ENCODE peak calls at places on chromosomes 16 and 17, in ten cellular contexts. One of them, this sample, is unnamed.

GRCh38 chr17:11461993-11462548 is 136.2 kb upstream of the DNAH9 start:
- DNase-seq in adrenal gland: no peak
- DNase-seq in transverse colon: no peak
- DNase-seq in hepatocyte: no peak
- DNase-seq in esophagus muscularis mucosa: peak; percentile 75
- DNase-seq in stomach: no peak
- DNase-seq in heart right ventricle: no peak
- DNase-seq in left lung: no peak
- DNase-seq in sigmoid colon: no peak
- DNase-seq in K562: no peak
- DNase-seq in this sample: no peak

GRCh38 chr16:68289621-68290329 is 21.0 kb downstream of the SLC7A6OS start:
- DNase-seq in adrenal gland: no peak
- DNase-seq in left lung: no peak
- DNase-seq in hepatocyte: no peak
- DNase-seq in K562: peak; percentile 88
- DNase-seq in heart right ventricle: no peak
- DNase-seq in stomach: no peak
- DNase-seq in sigmoid colon: no peak
- DNase-seq in transverse colon: no peak
- DNase-seq in esophagus muscularis mucosa: no peak
- DNase-seq in this sample: no peak

GRCh38 chr16:35208001-35208935 is 1748.9 kb downstream of the TP53TG3F start:
- DNase-seq in esophagus muscularis mucosa: peak; percentile 68
- DNase-seq in hepatocyte: no peak
- DNase-seq in left lung: peak; percentile 63
- DNase-seq in heart right ventricle: no peak
- DNase-seq in stomach: no peak
- DNase-seq in K562: no peak
- DNase-seq in sigmoid colon: no peak
- DNase-seq in transverse colon: no peak
- DNase-seq in adrenal gland: no peak
- DNase-seq in this sample: no peak

GRCh38 chr16:51427081-51427480 is 276.0 kb upstream of the SALL1 start:
- DNase-seq in esophagus muscularis mucosa: no peak
- DNase-seq in left lung: no peak
- DNase-seq in transverse colon: no peak
- DNase-seq in hepatocyte: no peak
- DNase-seq in sigmoid colon: no peak
- DNase-seq in adrenal gland: no peak
- DNase-seq in stomach: no peak
- DNase-seq in heart right ventricle: no peak
- DNase-seq in K562: no peak
- DNase-seq in this sample: no peak

GRCh38 chr16:78290498-78291271 is 191.2 kb downstream of the WWOX start:
- DNase-seq in heart right ventricle: no peak
- DNase-seq in sigmoid colon: no peak
- DNase-seq in hepatocyte: no peak
- DNase-seq in left lung: no peak
- DNase-seq in adrenal gland: no peak
- DNase-seq in transverse colon: no peak
- DNase-seq in stomach: no peak
- DNase-seq in K562: no peak
- DNase-seq in esophagus muscularis mucosa: no peak
- DNase-seq in this sample: no peak

GRCh38 chr16:88301886-88302285 is 80.9 kb upstream of the ZNF469 start:
- DNase-seq in left lung: peak; percentile 47
- DNase-seq in adrenal gland: no peak
- DNase-seq in sigmoid colon: no peak
- DNase-seq in K562: no peak
- DNase-seq in hepatocyte: no peak
- DNase-seq in heart right ventricle: no peak
- DNase-seq in stomach: no peak
- DNase-seq in esophagus muscularis mucosa: no peak
- DNase-seq in transverse colon: no peak
- DNase-seq in this sample: no peak

GRCh38 chr16:14629612-14629918 is 495 bp downstream of the PARN start:
- DNase-seq in left lung: no peak
- DNase-seq in hepatocyte: no peak
- DNase-seq in K562: peak; percentile 34
- DNase-seq in adrenal gland: no peak
- DNase-seq in stomach: no peak
- DNase-seq in heart right ventricle: no peak
- DNase-seq in esophagus muscularis mucosa: no peak
- DNase-seq in sigmoid colon: no peak
- DNase-seq in transverse colon: no peak
- DNase-seq in this sample: no peak

GRCh38 chr17:29586676-29587469 is 2.6 kb downstream of the GIT1 start:
- DNase-seq in stomach: no peak
- DNase-seq in heart right ventricle: peak; percentile 9
- DNase-seq in left lung: no peak
- DNase-seq in hepatocyte: no peak
- DNase-seq in transverse colon: no peak
- DNase-seq in K562: no peak
- DNase-seq in adrenal gland: no peak
- DNase-seq in esophagus muscularis mucosa: no peak
- DNase-seq in sigmoid colon: no peak
- DNase-seq in this sample: no peak

GRCh38 chr17:44990994-44991393 is 22.9 kb upstream of the C1QL1 start:
- DNase-seq in esophagus muscularis mucosa: no peak
- DNase-seq in adrenal gland: no peak
- DNase-seq in sigmoid colon: no peak
- DNase-seq in K562: no peak
- DNase-seq in stomach: no peak
- DNase-seq in transverse colon: no peak
- DNase-seq in hepatocyte: no peak
- DNase-seq in left lung: no peak
- DNase-seq in heart right ventricle: no peak
- DNase-seq in this sample: no peak

GRCh38 chr16:53131363-53132071 is 76.7 kb downstream of the CHD9 start:
- DNase-seq in esophagus muscularis mucosa: no peak
- DNase-seq in stomach: peak; percentile 72
- DNase-seq in hepatocyte: peak; percentile 80
- DNase-seq in heart right ventricle: peak; percentile 53
- DNase-seq in left lung: peak; percentile 92
- DNase-seq in sigmoid colon: peak; percentile 88
- DNase-seq in adrenal gland: peak; percentile 81
- DNase-seq in transverse colon: peak; percentile 71
- DNase-seq in K562: peak; percentile 68
- DNase-seq in this sample: peak; percentile 62

DNA sequence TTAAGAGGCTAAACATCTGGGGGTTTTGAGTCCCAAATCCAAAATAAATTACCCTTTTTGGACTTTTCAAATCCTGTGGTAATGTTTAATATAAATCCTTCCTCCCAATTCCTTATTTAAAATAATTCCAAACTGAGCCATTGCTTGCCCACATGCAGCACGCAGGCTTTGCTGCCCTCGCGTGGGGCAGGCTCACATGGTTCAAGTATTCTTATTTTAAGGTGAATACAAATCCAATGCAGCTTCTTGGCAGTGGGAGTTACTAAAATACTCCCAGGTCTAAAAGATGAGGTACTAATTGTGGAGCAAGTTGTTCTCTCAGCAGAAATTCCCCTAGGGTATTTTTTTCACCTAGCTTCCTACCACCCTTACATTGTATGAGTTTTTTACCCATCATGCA is 33.0 kb downstream of the CYB561 start:
- DNase-seq in stomach: no peak
- DNase-seq in transverse colon: no peak
- DNase-seq in left lung: no peak
- DNase-seq in esophagus muscularis mucosa: no peak
- DNase-seq in adrenal gland: no peak
- DNase-seq in heart right ventricle: no peak
- DNase-seq in sigmoid colon: no peak
- DNase-seq in hepatocyte: no peak
- DNase-seq in K562: no peak
- DNase-seq in this sample: no peak
- TF ChIP-seq CTCF in stomach: no peak
- TF ChIP-seq CTCF in transverse colon: no peak
- TF ChIP-seq CTCF in left lung: no peak
- TF ChIP-seq CTCF in esophagus muscularis mucosa: no peak
- TF ChIP-seq CTCF in adrenal gland: no peak
- TF ChIP-seq CTCF in heart right ventricle: no peak
- TF ChIP-seq CTCF in sigmoid colon: no peak
- TF ChIP-seq CTCF in hepatocyte: no peak
- TF ChIP-seq CTCF in K562: no peak
- TF ChIP-seq CTCF in this sample: no peak

DNA sequence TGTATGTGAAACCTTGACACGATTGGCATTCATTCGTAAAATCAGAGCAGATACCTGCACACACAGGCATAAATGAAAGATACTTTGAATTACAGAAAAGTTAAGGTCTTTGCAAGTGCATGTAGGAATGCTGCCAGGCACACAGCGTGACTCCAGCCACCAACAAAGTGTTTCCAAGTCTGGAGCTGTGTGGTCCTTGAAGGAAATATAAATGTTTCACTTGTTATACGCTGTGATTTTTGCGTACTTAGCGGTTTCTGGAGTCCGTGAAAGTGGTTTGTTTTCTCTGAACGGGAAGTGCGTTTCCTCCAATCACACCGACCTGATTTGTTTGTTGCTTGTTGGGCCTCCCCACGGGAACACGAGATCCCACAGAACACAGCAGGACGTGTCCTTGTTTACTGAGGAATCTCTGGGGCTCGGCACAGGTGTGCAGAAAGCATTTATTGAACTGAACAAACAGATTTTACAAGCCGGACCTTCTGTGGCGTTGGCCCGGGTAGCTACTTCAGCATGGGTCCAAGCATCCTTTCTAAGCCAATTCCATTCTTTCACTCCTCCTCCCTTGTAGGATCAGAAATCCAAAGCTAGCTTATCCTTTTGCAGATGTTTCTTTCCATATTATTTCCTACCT is 44.5 kb downstream of the ABAT start:
- DNase-seq in K562: no peak
- DNase-seq in left lung: no peak
- DNase-seq in adrenal gland: no peak
- DNase-seq in hepatocyte: no peak
- DNase-seq in esophagus muscularis mucosa: no peak
- DNase-seq in sigmoid colon: no peak
- DNase-seq in stomach: no peak
- DNase-seq in heart right ventricle: no peak
- DNase-seq in transverse colon: no peak
- DNase-seq in this sample: no peak
- H3K4me1 ChIP-seq in K562: peaks cover 2% of the 10 kb centered on the region
- H3K4me1 ChIP-seq in left lung: no peaks in the 10 kb centered on the region
- H3K4me1 ChIP-seq in adrenal gland: no peaks in the 10 kb centered on the region
- H3K4me1 ChIP-seq in hepatocyte: peaks cover 29% of the 10 kb centered on the region
- H3K4me1 ChIP-seq in esophagus muscularis mucosa: no peaks in the 10 kb centered on the region
- H3K4me1 ChIP-seq in sigmoid colon: no peaks in the 10 kb centered on the region
- H3K4me1 ChIP-seq in stomach: no peaks in the 10 kb centered on the region
- H3K4me1 ChIP-seq in heart right ventricle: no peaks in the 10 kb centered on the region
- H3K4me1 ChIP-seq in transverse colon: peaks cover 7% of the 10 kb centered on the region
- H3K4me1 ChIP-seq in this sample: no peaks in the 10 kb centered on the region

DNA sequence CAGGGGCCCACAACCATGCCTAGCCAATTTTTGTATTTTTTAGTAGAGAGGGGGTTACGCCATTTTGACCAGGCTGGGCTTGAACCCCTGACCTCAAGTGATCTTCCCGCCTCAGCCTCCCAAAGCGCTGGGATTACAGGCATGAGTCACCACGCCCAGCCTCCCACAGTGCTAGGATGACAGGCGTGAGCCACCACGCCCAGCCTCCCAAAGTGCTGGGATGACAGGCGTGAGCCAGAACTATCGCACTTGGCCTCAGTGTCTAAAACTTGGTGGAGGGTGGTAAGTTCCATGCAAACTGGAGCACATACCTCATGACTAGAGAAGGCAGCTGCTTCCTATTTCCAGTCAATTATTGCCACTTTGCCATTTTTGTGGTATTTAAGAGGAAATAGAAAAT is 7.1 kb downstream of the HSD17B2 start:
- DNase-seq in stomach: no peak
- DNase-seq in transverse colon: peak; percentile 31
- DNase-seq in sigmoid colon: no peak
- DNase-seq in hepatocyte: no peak
- DNase-seq in heart right ventricle: no peak
- DNase-seq in left lung: no peak
- DNase-seq in esophagus muscularis mucosa: no peak
- DNase-seq in K562: no peak
- DNase-seq in adrenal gland: no peak
- DNase-seq in this sample: no peak
- H3K27ac ChIP-seq in stomach: no peak overlapping the region
- H3K27ac ChIP-seq in transverse colon: no peak overlapping the region
- H3K27ac ChIP-seq in sigmoid colon: no peak overlapping the region
- H3K27ac ChIP-seq in hepatocyte: no peak overlapping the region
- H3K27ac ChIP-seq in heart right ventricle: no peak overlapping the region
- H3K27ac ChIP-seq in left lung: no peak overlapping the region
- H3K27ac ChIP-seq in esophagus muscularis mucosa: no peak overlapping the region
- H3K27ac ChIP-seq in K562: no peak overlapping the region
- H3K27ac ChIP-seq in adrenal gland: no peak overlapping the region
- H3K27ac ChIP-seq in this sample: no peak overlapping the region

GRCh38 chr16:72848759-72849664 is 198.9 kb downstream of the ZFHX3 start:
- DNase-seq in sigmoid colon: peak; percentile 94
- DNase-seq in hepatocyte: peak; percentile 71
- DNase-seq in K562: no peak
- DNase-seq in esophagus muscularis mucosa: peak; percentile 96
- DNase-seq in stomach: peak; percentile 92
- DNase-seq in heart right ventricle: peak; percentile 89
- DNase-seq in adrenal gland: peak; percentile 96
- DNase-seq in left lung: peak; percentile 92
- DNase-seq in transverse colon: peak; percentile 85
- DNase-seq in this sample: peak; percentile 72

GRCh38 chr16:72845322-72846020 is 202.5 kb downstream of the ZFHX3 start:
- DNase-seq in stomach: no peak
- DNase-seq in transverse colon: no peak
- DNase-seq in heart right ventricle: no peak
- DNase-seq in adrenal gland: no peak
- DNase-seq in left lung: no peak
- DNase-seq in sigmoid colon: no peak
- DNase-seq in K562: no peak
- DNase-seq in esophagus muscularis mucosa: no peak
- DNase-seq in hepatocyte: no peak
- DNase-seq in this sample: no peak

GRCh38 chr16:72848045-72848410 is 199.9 kb downstream of the ZFHX3 start:
- DNase-seq in adrenal gland: no peak
- DNase-seq in hepatocyte: no peak
- DNase-seq in esophagus muscularis mucosa: no peak
- DNase-seq in left lung: no peak
- DNase-seq in K562: no peak
- DNase-seq in stomach: no peak
- DNase-seq in sigmoid colon: no peak
- DNase-seq in transverse colon: no peak
- DNase-seq in heart right ventricle: no peak
- DNase-seq in this sample: no peak

GRCh38 chr16:72846594-72846993 is 201.3 kb downstream of the ZFHX3 start:
- DNase-seq in sigmoid colon: no peak
- DNase-seq in adrenal gland: no peak
- DNase-seq in esophagus muscularis mucosa: no peak
- DNase-seq in hepatocyte: no peak
- DNase-seq in K562: no peak
- DNase-seq in left lung: no peak
- DNase-seq in stomach: no peak
- DNase-seq in heart right ventricle: no peak
- DNase-seq in transverse colon: no peak
- DNase-seq in this sample: no peak

GRCh38 chr16:72847187-72848044 is 200.5 kb downstream of the ZFHX3 start:
- DNase-seq in left lung: no peak
- DNase-seq in adrenal gland: peak; percentile 30
- DNase-seq in transverse colon: no peak
- DNase-seq in hepatocyte: peak; percentile 50
- DNase-seq in heart right ventricle: peak; percentile 33
- DNase-seq in stomach: no peak
- DNase-seq in esophagus muscularis mucosa: no peak
- DNase-seq in sigmoid colon: no peak
- DNase-seq in K562: peak; percentile 30
- DNase-seq in this sample: no peak
- TF ChIP-seq CTCF in left lung: no peak
- TF ChIP-seq CTCF in adrenal gland: no peak
- TF ChIP-seq CTCF in transverse colon: no peak
- TF ChIP-seq CTCF in hepatocyte: peak; percentile 48
- TF ChIP-seq CTCF in heart right ventricle: peak; percentile 60
- TF ChIP-seq CTCF in stomach: no peak
- TF ChIP-seq CTCF in esophagus muscularis mucosa: no peak
- TF ChIP-seq CTCF in sigmoid colon: no peak
- TF ChIP-seq CTCF in K562: peak; percentile 59
- TF ChIP-seq CTCF in this sample: no peak

GRCh38 chr16:89444151-89444723 is 46.1 kb downstream of the ANKRD11 start:
- DNase-seq in sigmoid colon: no peak
- DNase-seq in transverse colon: no peak
- DNase-seq in stomach: no peak
- DNase-seq in left lung: no peak
- DNase-seq in hepatocyte: no peak
- DNase-seq in esophagus muscularis mucosa: no peak
- DNase-seq in heart right ventricle: no peak
- DNase-seq in adrenal gland: no peak
- DNase-seq in K562: no peak
- DNase-seq in this sample: no peak
- H3K4me1 ChIP-seq in sigmoid colon: peaks cover 98% of the 10 kb centered on the region
- H3K4me1 ChIP-seq in transverse colon: peaks cover 89% of the 10 kb centered on the region
- H3K4me1 ChIP-seq in stomach: peaks cover 79% of the 10 kb centered on the region
- H3K4me1 ChIP-seq in left lung: peaks cover 93% of the 10 kb centered on the region
- H3K4me1 ChIP-seq in hepatocyte: peaks cover 43% of the 10 kb centered on the region
- H3K4me1 ChIP-seq in esophagus muscularis mucosa: peaks cover 96% of the 10 kb centered on the region
- H3K4me1 ChIP-seq in heart right ventricle: peaks cover 86% of the 10 kb centered on the region
- H3K4me1 ChIP-seq in adrenal gland: peaks cover 33% of the 10 kb centered on the region
- H3K4me1 ChIP-seq in K562: peaks cover 61% of the 10 kb centered on the region
- H3K4me1 ChIP-seq in this sample: peaks cover 87% of the 10 kb centered on the region